ENCODE peak calls at places on chromosome 19, in eight cellular contexts. W, C, P, R, F, Q, B and N are unnamed samples.

GRCh38 chr19:49896863-49897621 is at the start of gene IL4I1:
- DNase-seq in R (no peak), W (peak; percentile 73), P (no peak), F (peak; percentile 73), C (peak; percentile 83), B (no peak), Q (no peak), N (no peak)

GRCh38 chr19:42290523-42291436 is 11.2 kb upstream of the PRR19 start:
- DNase-seq in P (peak; percentile 47), W (peak; percentile 53), B (peak; percentile 88), F (no peak), C (peak; percentile 84), R (peak; percentile 56), Q (no peak), N (peak; percentile 45)

GRCh38 chr19:3770136-3771032 is 1.6 kb downstream of the RAX2 start:
- DNase-seq in Q (no peak), R (no peak), W (no peak), F (no peak), C (no peak), B (peak; percentile 45), P (no peak), N (no peak)

GRCh38 chr19:18203408-18203862 is 407 bp downstream of the RAB3A start:
- DNase-seq in C (peak; percentile 93), W (no peak), P (peak; percentile 46), Q (no peak), F (peak; percentile 79), B (peak; percentile 69), R (peak; percentile 77), N (no peak)

GRCh38 chr19:19514881-19515763 is at the start of gene TSSK6:
- DNase-seq in F (no peak), P (no peak), C (peak; percentile 81), W (no peak), B (no peak), Q (no peak), R (no peak), N (no peak)

GRCh38 chr19:5154129-5154798 is 185.4 kb downstream of the KDM4B start:
- DNase-seq in C (peak; percentile 82), B (peak; percentile 82), W (no peak), Q (no peak), P (peak; percentile 75), F (peak; percentile 66), R (peak; percentile 55), N (peak; percentile 79)

GRCh38 chr19:15584541-15585115 is 30.4 kb upstream of the CYP4F8 start:
- DNase-seq in Q (peak; percentile 45), W (peak; percentile 66), R (peak; percentile 85), B (peak; percentile 84), P (peak; percentile 79), C (peak; percentile 95), F (peak; percentile 91), N (peak; percentile 90)

GRCh38 chr19:41426952-41427646 is at the start of gene B3GNT8:
- DNase-seq in C (peak; percentile 94), P (peak; percentile 94), W (peak; percentile 41), B (peak; percentile 71), Q (peak; percentile 84), F (peak; percentile 96), R (peak; percentile 82), N (peak; percentile 93)

GRCh38 chr19:48443262-48443661 is 2.5 kb upstream of the GRWD1 start:
- DNase-seq in C (peak; percentile 80), W (no peak), Q (no peak), P (no peak), F (no peak), B (no peak), R (no peak), N (no peak)

GRCh38 chr19:18657590-18658365 is 20.9 kb downstream of the KLHL26 start:
- DNase-seq in Q (no peak), C (no peak), P (peak; percentile 70), W (no peak), R (no peak), F (no peak), B (peak; percentile 76), N (peak; percentile 52)

GRCh38 chr19:38849746-38850230 is at the start of gene HNRNPL:
- DNase-seq in C (peak; percentile 99), F (peak; percentile 100), W (peak; percentile 99), B (peak; percentile 96), P (peak; percentile 90), R (no peak), Q (no peak), N (no peak)

GRCh38 chr19:20482721-20483120 is 82.9 kb downstream of the ZNF737 start:
- DNase-seq in R (no peak), W (peak; percentile 20), F (no peak), Q (no peak), P (no peak), C (no peak), B (no peak), N (peak; percentile 45)

GRCh38 chr19:41699231-41699967 is 9.0 kb upstream of the CEACAM5 start:
- DNase-seq in R (peak; percentile 22), Q (peak; percentile 32), B (no peak), W (no peak), C (peak; percentile 51), P (no peak), F (no peak), N (peak; percentile 20)

GRCh38 chr19:30523791-30524190 is 151.6 kb downstream of the ZNF536 start:
- DNase-seq in W (no peak), P (no peak), B (no peak), R (no peak), C (no peak), F (no peak), Q (no peak), N (no peak)

GRCh38 chr19:6528544-6529121 is 2.2 kb upstream of the TNFSF9 start:
- DNase-seq in W (no peak), Q (no peak), C (peak; percentile 77), R (no peak), P (no peak), F (no peak), B (no peak), N (no peak)
- H3K4me1 ChIP-seq in W (peaks cover 23% of the 10 kb centered on the region), Q (peaks cover 5% of the 10 kb centered on the region), C (peaks cover 6% of the 10 kb centered on the region), R (peaks cover 8% of the 10 kb centered on the region), P (peaks cover 53% of the 10 kb centered on the region), F (peaks cover 26% of the 10 kb centered on the region), B (no peaks in the 10 kb centered on the region), N (peaks cover 6% of the 10 kb centered on the region)

GRCh38 chr19:21586341-21587116 is 81.1 kb downstream of the ZNF429 start:
- DNase-seq in W (no peak), R (peak; percentile 59), C (peak; percentile 78), B (peak; percentile 82), F (peak; percentile 70), P (no peak), Q (no peak), N (peak; percentile 34)

GRCh38 chr19:21588202-21588601 is 82.8 kb downstream of the ZNF429 start:
- DNase-seq in R (no peak), C (no peak), W (no peak), P (no peak), Q (no peak), F (no peak), B (no peak), N (no peak)

GRCh38 chr19:21585491-21585890 is 80.1 kb downstream of the ZNF429 start:
- DNase-seq in C (no peak), F (no peak), P (no peak), B (no peak), W (no peak), R (no peak), Q (no peak), N (no peak)

GRCh38 chr19:21587117-21587461 is 81.7 kb downstream of the ZNF429 start:
- DNase-seq in W (no peak), C (no peak), F (no peak), P (no peak), B (no peak), Q (no peak), R (no peak), N (no peak)

DNA sequence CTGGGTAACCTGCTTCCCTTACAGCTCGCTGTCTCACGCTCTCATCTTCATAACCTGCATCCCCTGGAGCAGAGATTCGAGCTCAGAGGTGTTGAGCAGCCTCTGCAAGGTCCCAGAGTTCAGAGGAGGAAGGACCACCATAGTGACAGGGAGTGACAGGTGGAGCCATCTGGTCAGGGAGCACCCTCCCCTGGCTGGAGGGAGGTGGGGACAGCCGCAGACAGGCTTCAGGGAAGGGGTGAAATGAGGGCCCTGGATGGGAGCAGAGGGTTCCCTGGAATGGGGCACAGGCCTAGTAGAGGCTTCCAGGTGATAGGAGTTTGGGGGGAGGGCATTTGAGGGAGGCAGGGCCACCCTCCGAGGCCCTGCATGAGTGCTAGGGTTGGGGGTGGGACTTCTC is 82.1 kb downstream of the ZNF429 start:
- DNase-seq in R (no peak), C (no peak), P (no peak), B (no peak), F (no peak), W (no peak), Q (no peak), N (no peak)
- H3K4me1 ChIP-seq in R (no peaks in the 10 kb centered on the region), C (peaks cover 3% of the 10 kb centered on the region), P (peaks cover 17% of the 10 kb centered on the region), B (no peaks in the 10 kb centered on the region), F (no peaks in the 10 kb centered on the region), W (no peaks in the 10 kb centered on the region), Q (no peaks in the 10 kb centered on the region), N (no peaks in the 10 kb centered on the region)

DNA sequence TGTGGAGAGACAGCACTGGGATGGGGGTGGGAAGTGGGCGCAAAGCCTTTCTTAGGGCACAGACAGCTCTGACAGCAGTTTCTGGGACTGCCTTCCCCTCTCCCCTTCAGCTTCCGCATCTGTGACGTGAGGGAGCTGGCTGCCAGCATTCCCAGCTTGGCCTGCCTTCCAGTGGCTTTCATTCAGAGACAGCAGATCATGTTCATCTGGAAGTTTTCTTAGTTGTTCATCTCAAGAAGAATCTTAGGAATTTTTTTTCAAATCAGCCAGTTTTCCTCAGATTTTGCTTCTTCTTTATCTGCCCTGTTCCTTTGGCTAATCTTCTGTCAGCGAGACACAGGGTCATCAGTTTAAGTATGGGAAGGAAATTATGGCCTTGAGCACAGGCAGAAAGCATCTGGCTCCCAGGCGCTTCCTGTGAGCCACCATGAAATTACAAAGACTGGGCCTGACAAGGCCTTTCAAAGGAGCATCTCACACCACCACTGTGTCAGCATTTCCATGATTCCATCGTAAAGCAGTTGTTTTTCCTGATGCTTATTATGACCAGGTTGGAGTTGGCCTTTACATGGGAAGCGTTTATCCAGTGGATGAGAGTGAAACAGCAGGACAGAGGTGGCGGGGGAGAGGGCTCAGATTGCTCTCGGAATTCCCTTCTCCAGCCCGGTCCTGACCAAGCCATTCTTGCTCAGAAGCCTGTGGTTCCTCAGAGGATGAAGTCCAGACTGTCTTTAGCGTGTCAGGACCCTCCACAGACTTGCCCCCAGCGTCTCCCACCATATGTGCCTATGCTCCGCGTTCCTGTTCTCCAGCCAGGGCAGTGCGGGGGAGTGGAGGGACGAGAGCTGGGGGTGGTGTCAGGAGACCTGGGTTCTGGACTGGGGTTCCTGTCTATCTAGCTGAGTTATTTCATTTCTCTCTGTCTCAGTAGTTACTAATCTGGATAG is 43.6 kb downstream of the ARHGAP35 start:
- DNase-seq in F (no peak), R (no peak), C (no peak), B (peak; percentile 42), P (no peak), W (no peak), Q (no peak), N (no peak)
- H3K4me1 ChIP-seq in F (peaks cover 41% of the 10 kb centered on the region), R (peaks cover 45% of the 10 kb centered on the region), C (peaks cover 11% of the 10 kb centered on the region), B (peaks cover 46% of the 10 kb centered on the region), P (peaks cover 3% of the 10 kb centered on the region), W (peaks cover 8% of the 10 kb centered on the region), Q (peaks cover 43% of the 10 kb centered on the region), N (peaks cover 7% of the 10 kb centered on the region)

DNA sequence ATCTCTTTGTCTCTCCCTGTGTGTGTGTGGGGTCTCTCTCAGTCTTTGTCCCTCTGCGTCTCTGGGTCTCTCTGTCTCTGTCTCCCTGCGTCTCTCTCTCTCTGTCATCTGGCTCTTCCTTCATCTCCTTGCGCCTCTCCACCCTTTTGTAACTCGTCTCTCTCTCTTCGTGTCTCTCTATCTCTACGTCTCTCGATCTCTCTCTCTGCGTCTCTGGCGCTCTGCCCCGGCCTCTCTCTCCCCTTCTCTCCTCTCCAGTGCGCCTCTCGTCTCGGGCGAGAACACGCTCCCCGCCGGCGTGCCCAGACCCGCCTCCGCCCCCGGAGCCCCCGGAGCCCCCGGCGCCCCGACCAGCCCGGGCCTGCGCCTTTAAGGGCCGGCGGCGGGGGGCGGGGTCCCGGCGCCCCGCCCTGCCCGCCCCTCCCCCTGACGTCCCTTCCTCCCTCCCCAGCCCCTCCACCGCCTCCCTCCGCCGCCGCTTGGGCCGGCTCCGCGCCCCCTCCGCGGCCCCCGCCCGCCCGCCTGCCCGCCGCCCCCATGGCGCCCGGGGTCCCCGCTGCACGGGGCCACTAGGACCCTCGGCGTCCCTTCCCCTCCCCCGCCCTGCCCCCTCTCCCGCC is at the start of gene MARK4:
- DNase-seq in F (peak; percentile 78), C (peak; percentile 89), P (peak; percentile 96), W (peak; percentile 43), B (peak; percentile 99), Q (peak; percentile 61), R (peak; percentile 68), N (peak; percentile 69)
- H3K4me1 ChIP-seq in F (peaks cover 30% of the 10 kb centered on the region), C (peaks cover 19% of the 10 kb centered on the region), P (peaks cover 55% of the 10 kb centered on the region), W (peaks cover 29% of the 10 kb centered on the region), B (peaks cover 10% of the 10 kb centered on the region), Q (peaks cover 31% of the 10 kb centered on the region), R (peaks cover 12% of the 10 kb centered on the region), N (no peaks in the 10 kb centered on the region)